ENCODE peak calls at places on chromosomes 2 and 18, in seven cellular contexts. P is esophagus squamous epithelium; B is CD8-positive, alpha-beta T cell; Y is uterus; I is foreskin keratinocyte; A is naive thymus-derived CD4-positive, alpha-beta T cell; H is esophagus muscularis mucosa. N is an unnamed sample. For H3K4me1, the result is how much of the 10 kb centered on the place peaks cover.

GRCh38 chr2:208407667-208408066 is 1.1 kb downstream of the PTH2R start:
- DNase-seq in Y (no peak), P (no peak), H (no peak), B (no peak), I (peak), A (no peak), N (no peak)

GRCh38 chr2:212863185-212863588 is 288.2 kb downstream of the IKZF2 start:
- DNase-seq in P (no peak), H (no peak), B (no peak), A (peak), I (peak), Y (no peak), N (no peak)

GRCh38 chr2:165639504-165639903 is 154.5 kb downstream of the GALNT3 start:
- DNase-seq in I (no peak), H (no peak), Y (no peak), A (no peak), P (no peak), B (no peak), N (no peak)

GRCh38 chr2:183543731-183544130 is 419.5 kb downstream of the NUP35 start:
- DNase-seq in Y (no peak), B (no peak), A (no peak), P (no peak), H (no peak), I (no peak), N (no peak)

GRCh38 chr18:28365406-28365805 is 188.5 kb upstream of the CDH2 start:
- DNase-seq in A (no peak), I (peak), B (no peak), Y (no peak), H (no peak), P (no peak), N (no peak)

GRCh38 chr2:108446703-108447102 is 2.3 kb upstream of the GCC2 start:
- DNase-seq in P (no peak), H (no peak), B (no peak), Y (no peak), A (no peak), I (no peak), N (no peak)

GRCh38 chr18:59988098-59988706 is 88.4 kb downstream of the PMAIP1 start:
- DNase-seq in B (peak), H (no peak), P (no peak), I (no peak), Y (peak), A (peak), N (no peak)

GRCh38 chr2:157269922-157270321 is 12.4 kb downstream of the GALNT5 start:
- DNase-seq in A (no peak), Y (no peak), H (no peak), P (no peak), I (no peak), B (no peak), N (no peak)

GRCh38 chr2:132715986-132716385 is 46.0 kb upstream of the LYPD1 start:
- DNase-seq in P (no peak), H (no peak), A (no peak), B (no peak), I (no peak), Y (no peak), N (no peak)

DNA sequence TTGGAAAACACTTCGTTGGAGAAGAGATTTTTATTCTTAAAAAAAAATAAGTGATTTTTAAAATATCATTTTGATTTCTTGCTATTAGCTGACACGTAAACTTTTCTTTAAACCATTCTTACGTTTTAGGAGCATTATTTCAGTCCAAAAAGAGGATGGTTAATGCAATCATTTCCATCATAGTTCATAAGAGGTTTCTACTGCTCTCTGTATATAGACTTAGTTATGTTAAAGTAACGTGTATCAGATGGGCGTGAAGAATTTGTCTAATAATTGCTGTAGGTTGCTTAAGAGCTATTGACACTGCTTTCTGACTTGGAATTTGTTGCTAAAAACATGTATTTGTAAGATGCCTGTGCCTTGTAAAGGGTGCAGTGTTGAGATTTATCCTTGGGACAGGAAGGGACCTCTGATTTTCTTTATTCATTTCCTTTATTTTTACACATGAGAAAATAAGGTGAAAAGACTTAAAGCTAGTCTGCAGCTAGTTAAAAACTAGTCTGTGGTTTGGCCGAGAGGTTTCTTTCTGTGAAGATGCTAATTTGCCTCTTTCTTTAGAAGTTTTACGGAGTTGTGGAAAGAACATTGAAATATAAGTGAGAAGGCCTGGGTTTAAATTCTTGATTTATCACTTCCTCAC is 2.9 kb downstream of the ANKRD12 start:
- DNase-seq in P (no peak), H (no peak), I (no peak), Y (no peak), A (no peak), B (no peak), N (no peak)
- H3K4me1 ChIP-seq in P (half or more), H (half or more), I (under half), Y (under half), A (half or more), B (half or more), N (under half)

GRCh38 chr2:43164686-43165085 is 61.7 kb downstream of the ZFP36L2 start:
- DNase-seq in A (no peak), H (no peak), B (no peak), Y (no peak), I (no peak), P (no peak), N (no peak)

GRCh38 chr2:43161650-43162542 is 64.5 kb downstream of the ZFP36L2 start:
- DNase-seq in Y (no peak), P (no peak), H (no peak), I (no peak), B (no peak), A (no peak), N (no peak)

GRCh38 chr2:43165378-43166025 is 60.9 kb downstream of the ZFP36L2 start:
- DNase-seq in H (no peak), A (no peak), I (no peak), B (no peak), P (no peak), Y (no peak), N (no peak)

GRCh38 chr2:43160778-43161177 is 65.6 kb downstream of the ZFP36L2 start:
- DNase-seq in I (no peak), Y (no peak), B (no peak), A (no peak), H (no peak), P (no peak), N (no peak)

DNA sequence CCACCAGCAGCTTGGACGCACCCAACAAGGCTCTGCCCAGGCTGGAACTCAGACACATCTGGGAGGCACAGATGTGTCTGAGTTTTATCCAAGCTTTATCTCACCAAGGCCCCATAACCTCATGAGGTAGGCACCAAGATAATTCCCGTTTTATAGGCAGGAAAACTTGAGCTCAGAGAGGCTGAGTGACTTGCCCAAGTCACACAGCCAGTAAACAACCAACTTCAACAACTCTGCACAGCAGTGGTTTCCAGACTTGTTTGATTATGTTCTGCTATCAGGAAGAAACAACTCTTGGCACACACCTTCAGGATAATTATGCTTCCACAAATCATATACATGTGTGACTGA is 63.1 kb downstream of the ZFP36L2 start:
- DNase-seq in B (no peak), H (no peak), A (no peak), P (no peak), Y (no peak), I (no peak), N (no peak)
- H3K4me1 ChIP-seq in B (half or more), H (under half), A (half or more), P (half or more), Y (under half), I (under half), N (under half)

GRCh38 chr18:35131387-35132283 is 90.4 kb downstream of the MAPRE2 start:
- DNase-seq in P (no peak), I (no peak), Y (no peak), H (no peak), A (no peak), B (no peak), N (no peak)

GRCh38 chr18:35123811-35124210 is 82.6 kb downstream of the MAPRE2 start:
- DNase-seq in Y (no peak), P (no peak), I (no peak), B (no peak), A (no peak), H (no peak), N (no peak)

GRCh38 chr18:35128675-35129074 is 87.5 kb downstream of the MAPRE2 start:
- DNase-seq in A (no peak), B (no peak), H (no peak), Y (no peak), I (no peak), P (no peak), N (no peak)

GRCh38 chr18:35130236-35130635 is 89.0 kb downstream of the MAPRE2 start:
- DNase-seq in H (no peak), I (no peak), P (no peak), Y (no peak), B (no peak), A (no peak), N (no peak)

GRCh38 chr18:35127201-35127600 is 86.0 kb downstream of the MAPRE2 start:
- DNase-seq in I (no peak), Y (no peak), H (no peak), A (no peak), B (peak), P (no peak), N (no peak)
- H3K4me1 ChIP-seq in I (under half), Y (under half), H (under half), A (under half), B (under half), P (under half), N (under half)

GRCh38 chr18:9066817-9067306 is 35.6 kb upstream of the NDUFV2 start:
- DNase-seq in B (no peak), Y (no peak), A (no peak), I (no peak), P (no peak), H (no peak), N (no peak)

GRCh38 chr18:9068346-9068745 is 34.2 kb upstream of the NDUFV2 start:
- DNase-seq in Y (no peak), B (no peak), A (no peak), H (no peak), P (no peak), I (peak), N (no peak)

GRCh38 chr18:9067823-9068222 is 34.7 kb upstream of the NDUFV2 start:
- DNase-seq in H (no peak), I (no peak), P (no peak), A (no peak), B (no peak), Y (no peak), N (no peak)

GRCh38 chr18:9069482-9070059 is 32.9 kb upstream of the NDUFV2 start:
- DNase-seq in Y (no peak), B (no peak), I (no peak), P (no peak), H (no peak), A (no peak), N (no peak)

DNA sequence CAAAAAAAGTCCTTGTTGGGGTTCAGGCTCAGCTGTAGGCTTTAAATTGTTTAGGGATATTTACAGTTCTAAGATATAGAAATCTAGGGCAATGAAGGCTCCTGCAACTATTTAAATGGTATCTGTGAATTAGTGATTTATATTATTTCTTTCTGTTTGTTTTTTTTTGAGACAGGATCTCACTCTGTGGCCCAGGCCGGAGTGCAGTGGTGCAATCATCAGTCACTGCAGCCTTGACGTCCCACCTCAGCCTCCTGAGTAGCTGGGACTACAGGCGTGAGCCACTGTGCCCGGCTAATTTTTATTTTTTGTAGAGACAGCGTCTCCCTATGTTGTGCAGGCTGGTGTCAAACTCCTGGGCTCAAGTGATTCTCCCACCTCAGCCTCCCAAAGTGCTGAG is 32.3 kb upstream of the NDUFV2 start:
- DNase-seq in I (no peak), P (no peak), A (no peak), Y (no peak), H (no peak), B (no peak), N (no peak)
- H3K4me1 ChIP-seq in I (under half), P (under half), A (under half), Y (under half), H (under half), B (under half), N (under half)